ENCODE peak calls at places on chromosomes 7 and 10, in eight cellular contexts. Y is fibroblast of villous mesenchyme; J is fibroblast of the aortic adventitia; Q is effector CD8-positive, alpha-beta T cell; M is neuronal stem cell; I is transverse colon; Z is tibial artery; G is activated T-helper 1 cell treated with anti-CD3 and anti-CD28 coated beads, Interleukin-12 subunit alpha, Interleukin-12 subunit beta, Interleukin-2, Interleukin-4 antibody, amounts not matched to agents 30 ng/mL and 10 ng/mL and 1 ng/mL, durations not matched to agents 14 hours and 24 hours and 36 hours. P is an unnamed sample.

GRCh38 chr7:6636741-6637543 is at the start of gene ZNF316:
- DNase-seq in J (peak; percentile 43), Z (no peak), G (peak; percentile 63), Y (peak; percentile 55), I (peak; percentile 64), M (no peak), Q (peak; percentile 43), P (no peak)

GRCh38 chr10:25068152-25069058 is 52.0 kb downstream of the THNSL1 start:
- DNase-seq in Q (no peak), Y (no peak), I (no peak), J (peak; percentile 61), G (no peak), M (no peak), Z (no peak), P (no peak)

GRCh38 chr7:117673839-117674238 is 194.0 kb downstream of the CFTR start:
- DNase-seq in M (no peak), Z (no peak), Q (no peak), J (peak; percentile 73), Y (peak; percentile 53), G (no peak), I (no peak), P (no peak)

GRCh38 chr10:12835709-12836108 is 165.8 kb downstream of the CCDC3 start:
- DNase-seq in M (no peak), Y (peak; percentile 63), Z (no peak), I (no peak), G (no peak), Q (no peak), J (peak; percentile 78), P (no peak)

GRCh38 chr7:74684921-74685320 is 27.4 kb downstream of the GTF2I start:
- DNase-seq in Z (no peak), M (no peak), J (no peak), G (no peak), I (no peak), Y (no peak), Q (no peak), P (no peak)

GRCh38 chr10:106595281-106595680 is 569.2 kb downstream of the SORCS1 start:
- DNase-seq in J (no peak), G (no peak), Q (no peak), M (no peak), I (no peak), Y (no peak), Z (no peak), P (no peak)

GRCh38 chr10:93904901-93905300 is 11.1 kb downstream of the SLC35G1 start:
- DNase-seq in Z (no peak), I (no peak), J (no peak), G (no peak), M (no peak), Q (no peak), Y (no peak), P (no peak)

GRCh38 chr10:32149257-32149955 is 93.2 kb upstream of the KIF5B start:
- DNase-seq in G (peak; percentile 36), Q (no peak), J (peak; percentile 99), Z (peak; percentile 84), I (peak; percentile 35), M (no peak), Y (peak; percentile 89), P (no peak)

GRCh38 chr7:27053153-27053552 is 42.6 kb downstream of the HOXA1 start:
- DNase-seq in Z (no peak), G (no peak), M (no peak), Q (no peak), Y (no peak), J (no peak), I (no peak), P (no peak)

GRCh38 chr7:158077441-158077840 is 510.2 kb downstream of the PTPRN2 start:
- DNase-seq in Z (no peak), Q (no peak), Y (no peak), J (no peak), G (no peak), I (no peak), M (no peak), P (no peak)

GRCh38 chr7:155889636-155890508 is 77.6 kb upstream of the SHH start:
- DNase-seq in I (peak; percentile 78), Q (no peak), G (no peak), Y (no peak), M (no peak), J (no peak), Z (no peak), P (no peak)

GRCh38 chr7:99938296-99938695 is 8.9 kb upstream of the GJC3 start:
- DNase-seq in Y (no peak), M (no peak), J (no peak), Z (no peak), Q (no peak), I (no peak), G (no peak), P (no peak)

GRCh38 chr10:15474671-15475070 is 103.6 kb upstream of the FAM171A1 start:
- DNase-seq in Q (no peak), Y (no peak), I (no peak), Z (no peak), M (no peak), J (no peak), G (no peak), P (no peak)

GRCh38 chr10:124429576-124429975 is 10.9 kb upstream of the OAT start:
- DNase-seq in M (no peak), Z (no peak), I (peak; percentile 21), G (no peak), Y (no peak), J (no peak), Q (no peak), P (no peak)

GRCh38 chr7:80722596-80723141 is 84.2 kb downstream of the CD36 start:
- DNase-seq in Y (peak; percentile 98), Q (no peak), J (peak; percentile 100), Z (peak; percentile 83), I (peak; percentile 37), M (no peak), G (no peak), P (no peak)

GRCh38 chr7:74023037-74023436 is 4.9 kb upstream of the ELN start:
- DNase-seq in J (peak; percentile 61), M (no peak), I (no peak), Y (peak; percentile 55), Z (peak; percentile 95), Q (no peak), G (no peak), P (no peak)

GRCh38 chr10:3008518-3009195 is 58.7 kb upstream of the PFKP start:
- DNase-seq in M (no peak), Q (no peak), G (no peak), J (peak; percentile 11), Y (no peak), Z (no peak), I (no peak), P (no peak)

GRCh38 chr10:63666836-63667383 is 145.7 kb downstream of the REEP3 start:
- DNase-seq in J (peak; percentile 96), G (no peak), I (no peak), Q (no peak), Z (no peak), Y (peak; percentile 93), M (no peak), P (no peak)

GRCh38 chr7:93566876-93567275 is 7.6 kb downstream of the CALCR start:
- DNase-seq in Y (no peak), Z (no peak), Q (no peak), G (no peak), I (no peak), M (no peak), J (no peak), P (no peak)

GRCh38 chr7:220151-220841 is 27.9 kb downstream of the FAM20C start:
- DNase-seq in Y (peak; percentile 43), Q (no peak), M (no peak), I (no peak), J (no peak), Z (no peak), G (no peak), P (no peak)

GRCh38 chr7:322708-323111 is 32.7 kb downstream of the FOXL3 start:
- DNase-seq in Y (no peak), G (no peak), Q (no peak), I (no peak), Z (no peak), M (no peak), J (no peak), P (no peak)

GRCh38 chr7:18459846-18460245 is 35.7 kb upstream of the HDAC9 start:
- DNase-seq in Z (no peak), G (no peak), Y (no peak), J (no peak), M (no peak), I (no peak), Q (no peak), P (no peak)

GRCh38 chr7:42192072-42192471 is 44.9 kb downstream of the GLI3 start:
- DNase-seq in G (no peak), I (no peak), M (no peak), Q (no peak), Z (no peak), Y (peak; percentile 24), J (peak; percentile 30), P (no peak)

GRCh38 chr10:47346572-47347302 is 1.4 kb upstream of the RBP3 start:
- DNase-seq in Z (no peak), Y (peak; percentile 59), Q (no peak), G (no peak), J (no peak), I (no peak), M (no peak), P (no peak)

GRCh38 chr7:27178366-27178765 is 4.2 kb upstream of the HOXA10 start:
- DNase-seq in Z (peak; percentile 53), Y (peak; percentile 88), J (no peak), Q (no peak), G (no peak), I (peak; percentile 20), M (no peak), P (no peak)

GRCh38 chr10:70444613-70445222 is 3.2 kb upstream of the NODAL start:
- DNase-seq in Q (no peak), Y (no peak), Z (no peak), J (no peak), M (no peak), G (no peak), I (no peak), P (no peak)

GRCh38 chr7:51123322-51124021 is 193.1 kb downstream of the COBL start:
- DNase-seq in I (no peak), G (peak; percentile 52), Y (peak; percentile 15), Q (no peak), J (peak; percentile 80), M (no peak), Z (no peak), P (no peak)

GRCh38 chr7:155983176-155983815 is 171.0 kb upstream of the SHH start:
- DNase-seq in Z (no peak), Q (no peak), I (peak; percentile 3), M (no peak), Y (no peak), J (no peak), G (no peak), P (no peak)

GRCh38 chr10:52951819-52952218 is 179.2 kb upstream of the MBL2 start:
- DNase-seq in Q (no peak), I (peak; percentile 69), G (no peak), Y (peak; percentile 59), J (peak; percentile 35), M (peak; percentile 24), Z (no peak), P (no peak)

GRCh38 chr7:154914580-154915380 is 88.1 kb downstream of the PAXIP1 start:
- DNase-seq in Q (no peak), Y (no peak), M (no peak), Z (no peak), I (no peak), G (no peak), J (no peak), P (no peak)

GRCh38 chr7:72413290-72413689 is 1.2 kb upstream of the CALN1 start:
- DNase-seq in Z (no peak), Q (no peak), J (no peak), G (no peak), M (no peak), I (no peak), Y (no peak), P (no peak)

GRCh38 chr10:86263209-86263608 is 103.4 kb downstream of the GRID1 start:
- DNase-seq in I (no peak), J (no peak), M (no peak), G (no peak), Q (no peak), Y (no peak), Z (peak; percentile 16), P (no peak)

GRCh38 chr7:27661776-27662489 is 750 bp downstream of the HIBADH start:
- DNase-seq in I (peak; percentile 37), Y (peak; percentile 41), J (peak; percentile 29), Q (peak; percentile 12), Z (peak; percentile 31), M (no peak), G (no peak), P (no peak)

GRCh38 chr7:45035909-45036308 is 35.9 kb downstream of the CCM2 start:
- DNase-seq in Y (no peak), I (no peak), G (no peak), Z (no peak), Q (no peak), J (no peak), M (no peak), P (no peak)

P was measured in NCI-H2081 treated with DMSO at 0.1 percent for 48 hours.